ENCODE peak calls at places on chromosomes 13 and 19, in five cellular contexts. One of them, this sample, is unnamed.
A peak's percentile ranks its signal among the peaks of the same experiment; 100 is the strongest.

GRCh38 chr19:38663957-38664502 is 16.6 kb downstream of the ACTN4 start:
- DNase-seq in dorsolateral prefrontal cortex: peak; percentile 72
- DNase-seq in IMR-90: no peak
- DNase-seq in ovary: no peak
- DNase-seq in CD8-positive, alpha-beta T cell: no peak
- DNase-seq in this sample: no peak

GRCh38 chr19:18586311-18586710 is 2.3 kb upstream of the REX1BD start:
- DNase-seq in dorsolateral prefrontal cortex: no peak
- DNase-seq in IMR-90: no peak
- DNase-seq in ovary: no peak
- DNase-seq in CD8-positive, alpha-beta T cell: no peak
- DNase-seq in this sample: no peak

GRCh38 chr13:60627071-60627686 is 230.2 kb downstream of the TDRD3 start:
- DNase-seq in dorsolateral prefrontal cortex: no peak
- DNase-seq in IMR-90: peak; percentile 3
- DNase-seq in ovary: no peak
- DNase-seq in CD8-positive, alpha-beta T cell: no peak
- DNase-seq in this sample: no peak

GRCh38 chr19:1027953-1028902 is 1.8 kb downstream of the CNN2 start:
- DNase-seq in dorsolateral prefrontal cortex: no peak
- DNase-seq in IMR-90: peak; percentile 95
- DNase-seq in ovary: peak; percentile 85
- DNase-seq in CD8-positive, alpha-beta T cell: peak; percentile 83
- DNase-seq in this sample: peak; percentile 72

GRCh38 chr13:42377640-42378382 is 105.9 kb downstream of the AKAP11 start:
- DNase-seq in dorsolateral prefrontal cortex: no peak
- DNase-seq in IMR-90: no peak
- DNase-seq in ovary: no peak
- DNase-seq in CD8-positive, alpha-beta T cell: no peak
- DNase-seq in this sample: no peak

GRCh38 chr13:99380921-99381645 is 73.9 kb upstream of the GPR183 start:
- DNase-seq in dorsolateral prefrontal cortex: no peak
- DNase-seq in IMR-90: peak; percentile 7
- DNase-seq in ovary: no peak
- DNase-seq in CD8-positive, alpha-beta T cell: peak; percentile 79
- DNase-seq in this sample: peak; percentile 57

GRCh38 chr13:105597573-105597972 is 937.9 kb downstream of the EFNB2 start:
- DNase-seq in dorsolateral prefrontal cortex: no peak
- DNase-seq in IMR-90: no peak
- DNase-seq in ovary: no peak
- DNase-seq in CD8-positive, alpha-beta T cell: no peak
- DNase-seq in this sample: no peak

GRCh38 chr19:4294389-4294788 is 7.8 kb downstream of the TMIGD2 start:
- DNase-seq in dorsolateral prefrontal cortex: no peak
- DNase-seq in IMR-90: no peak
- DNase-seq in ovary: no peak
- DNase-seq in CD8-positive, alpha-beta T cell: no peak
- DNase-seq in this sample: no peak

GRCh38 chr19:43941209-43941608 is 6.1 kb upstream of the ZNF45 start:
- DNase-seq in dorsolateral prefrontal cortex: no peak
- DNase-seq in IMR-90: no peak
- DNase-seq in ovary: no peak
- DNase-seq in CD8-positive, alpha-beta T cell: no peak
- DNase-seq in this sample: no peak

GRCh38 chr13:34335662-34336007 is 517.7 kb downstream of the RFC3 start:
- DNase-seq in dorsolateral prefrontal cortex: no peak
- DNase-seq in IMR-90: no peak
- DNase-seq in ovary: no peak
- DNase-seq in CD8-positive, alpha-beta T cell: no peak
- DNase-seq in this sample: no peak

GRCh38 chr19:47608908-47609879 is at the start of gene BICRA:
- DNase-seq in dorsolateral prefrontal cortex: peak; percentile 67
- DNase-seq in IMR-90: peak; percentile 73
- DNase-seq in ovary: peak; percentile 85
- DNase-seq in CD8-positive, alpha-beta T cell: peak; percentile 90
- DNase-seq in this sample: peak; percentile 84

GRCh38 chr19:3440082-3440481 is 40.2 kb downstream of the SMIM24 start:
- DNase-seq in dorsolateral prefrontal cortex: no peak
- DNase-seq in IMR-90: no peak
- DNase-seq in ovary: no peak
- DNase-seq in CD8-positive, alpha-beta T cell: peak; percentile 65
- DNase-seq in this sample: peak; percentile 32

GRCh38 chr13:85228692-85229091 is 570.5 kb downstream of the SLITRK6 start:
- DNase-seq in dorsolateral prefrontal cortex: no peak
- DNase-seq in IMR-90: no peak
- DNase-seq in ovary: no peak
- DNase-seq in CD8-positive, alpha-beta T cell: no peak
- DNase-seq in this sample: no peak

GRCh38 chr13:47085346-47085745 is 188.5 kb upstream of the HTR2A start:
- DNase-seq in dorsolateral prefrontal cortex: no peak
- DNase-seq in IMR-90: peak; percentile 44
- DNase-seq in ovary: no peak
- DNase-seq in CD8-positive, alpha-beta T cell: no peak
- DNase-seq in this sample: no peak

GRCh38 chr19:38733241-38733492 is 11.1 kb downstream of the CAPN12 start:
- DNase-seq in dorsolateral prefrontal cortex: no peak
- DNase-seq in IMR-90: no peak
- DNase-seq in ovary: no peak
- DNase-seq in CD8-positive, alpha-beta T cell: no peak
- DNase-seq in this sample: no peak

GRCh38 chr19:1122972-1123363 is 19.2 kb downstream of the GPX4 start:
- DNase-seq in dorsolateral prefrontal cortex: no peak
- DNase-seq in IMR-90: peak; percentile 56
- DNase-seq in ovary: peak; percentile 64
- DNase-seq in CD8-positive, alpha-beta T cell: no peak
- DNase-seq in this sample: no peak

GRCh38 chr19:7969560-7969949 is 26.1 kb upstream of the TIMM44 start:
- DNase-seq in dorsolateral prefrontal cortex: no peak
- DNase-seq in IMR-90: no peak
- DNase-seq in ovary: no peak
- DNase-seq in CD8-positive, alpha-beta T cell: no peak
- DNase-seq in this sample: no peak

GRCh38 chr13:93625536-93625935 is 398.9 kb downstream of the GPC6 start:
- DNase-seq in dorsolateral prefrontal cortex: no peak
- DNase-seq in IMR-90: peak; percentile 10
- DNase-seq in ovary: no peak
- DNase-seq in CD8-positive, alpha-beta T cell: no peak
- DNase-seq in this sample: no peak

GRCh38 chr13:111359930-111360329 is 39.5 kb downstream of the TEX29 start:
- DNase-seq in dorsolateral prefrontal cortex: no peak
- DNase-seq in IMR-90: no peak
- DNase-seq in ovary: no peak
- DNase-seq in CD8-positive, alpha-beta T cell: no peak
- DNase-seq in this sample: no peak

DNA sequence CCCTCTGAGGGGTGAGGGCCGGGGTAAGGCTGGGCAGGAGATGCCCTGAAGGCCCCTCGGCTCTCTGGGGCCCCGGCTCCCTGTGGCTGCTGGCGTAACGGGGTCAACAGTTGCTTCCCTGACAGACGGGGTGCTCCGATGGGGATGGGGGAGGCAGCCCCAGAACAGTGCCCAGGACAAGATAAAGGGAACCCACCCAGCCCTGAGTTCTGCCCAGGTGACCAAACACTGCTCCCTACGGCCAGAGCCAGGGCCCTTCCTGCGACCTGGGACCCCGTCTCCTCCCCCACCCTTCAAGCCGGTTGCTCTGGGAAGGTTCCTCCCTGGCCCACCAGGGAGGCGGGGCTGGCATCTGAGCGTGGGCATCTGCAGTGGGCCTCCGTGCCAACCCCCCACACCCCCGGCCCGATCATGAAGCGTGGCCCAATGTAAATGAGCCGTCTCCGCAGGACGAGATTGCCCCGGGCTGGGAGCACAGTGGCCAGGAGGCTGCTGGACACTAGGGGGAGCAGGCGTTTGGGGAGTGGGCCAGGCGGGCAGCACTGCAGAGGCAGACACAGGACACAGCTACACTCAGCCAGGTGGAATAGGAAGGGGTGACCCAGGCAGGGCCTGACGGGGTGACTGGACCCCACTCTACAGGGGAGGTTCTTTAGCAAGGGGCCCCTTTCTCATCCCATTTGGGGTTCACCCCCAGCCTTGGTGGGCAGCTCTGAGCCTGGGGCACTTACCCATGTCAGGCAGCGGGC is 1.1 kb upstream of the NKPD1 start:
- DNase-seq in dorsolateral prefrontal cortex: no peak
- DNase-seq in IMR-90: peak; percentile 28
- DNase-seq in ovary: peak; percentile 53
- DNase-seq in CD8-positive, alpha-beta T cell: no peak
- DNase-seq in this sample: no peak
- TF ChIP-seq CTCF in dorsolateral prefrontal cortex: peak; percentile 38
- TF ChIP-seq CTCF in IMR-90: peak; percentile 64
- TF ChIP-seq CTCF in ovary: peak; percentile 16
- TF ChIP-seq CTCF in CD8-positive, alpha-beta T cell: no peak
- TF ChIP-seq CTCF in this sample: no peak

GRCh38 chr13:64278493-64278892 is 2862.8 kb upstream of the PCDH20 start:
- DNase-seq in dorsolateral prefrontal cortex: no peak
- DNase-seq in IMR-90: peak; percentile 78
- DNase-seq in ovary: no peak
- DNase-seq in CD8-positive, alpha-beta T cell: no peak
- DNase-seq in this sample: no peak
- H3K27ac ChIP-seq in dorsolateral prefrontal cortex: no peak overlapping the region
- H3K27ac ChIP-seq in IMR-90: no peak overlapping the region
- H3K27ac ChIP-seq in ovary: no peak overlapping the region
- H3K27ac ChIP-seq in CD8-positive, alpha-beta T cell: no peak overlapping the region
- H3K27ac ChIP-seq in this sample: no peak overlapping the region

DNA sequence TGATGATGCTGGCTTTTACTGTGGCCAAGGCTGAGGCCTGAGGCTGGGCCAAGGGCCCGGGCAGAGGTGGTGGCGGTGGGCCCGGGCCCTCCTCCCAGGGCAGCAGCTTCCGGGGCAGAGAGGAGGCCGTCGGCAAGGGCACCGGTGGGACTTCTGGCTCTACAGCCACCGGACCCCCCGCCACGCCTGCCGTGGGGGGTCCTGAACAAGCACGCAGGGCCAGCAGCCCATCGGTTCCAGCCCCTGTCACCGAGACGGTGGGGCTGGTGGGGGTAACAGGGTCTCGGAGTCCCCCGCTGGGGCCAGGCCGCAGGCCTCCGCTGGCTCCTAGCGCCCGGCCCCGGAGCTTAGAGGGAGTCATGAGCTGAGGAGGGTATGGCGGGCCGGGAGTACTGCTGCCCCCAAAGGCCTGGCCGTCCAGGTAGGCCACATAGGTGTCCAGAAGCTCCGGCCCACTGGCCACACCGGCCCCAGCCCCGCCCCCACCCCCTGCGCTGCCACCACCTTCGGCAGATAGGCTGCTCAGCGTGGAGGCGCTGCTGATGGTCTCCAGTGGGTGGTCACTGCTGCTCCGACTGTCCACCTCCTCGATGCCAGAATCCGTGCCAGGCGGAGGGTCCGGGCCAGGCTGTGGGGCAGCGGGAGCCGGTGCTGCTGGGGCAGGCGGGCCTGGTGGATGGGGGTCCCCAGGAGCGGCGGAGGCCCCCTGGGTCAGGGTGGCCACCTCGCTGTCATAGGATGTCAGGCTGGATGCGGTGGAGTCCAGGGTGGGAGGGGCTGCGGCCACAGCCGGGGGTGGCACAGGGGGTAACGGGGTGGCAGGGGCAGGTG is 17.3 kb downstream of the C19orf81 start:
- DNase-seq in dorsolateral prefrontal cortex: no peak
- DNase-seq in IMR-90: no peak
- DNase-seq in ovary: no peak
- DNase-seq in CD8-positive, alpha-beta T cell: no peak
- DNase-seq in this sample: no peak
- H3K27me3 ChIP-seq in dorsolateral prefrontal cortex: peaks cover 36% of the 10 kb centered on the region
- H3K27me3 ChIP-seq in IMR-90: peaks cover 52% of the 10 kb centered on the region
- H3K27me3 ChIP-seq in ovary: no peaks in the 10 kb centered on the region
- H3K27me3 ChIP-seq in CD8-positive, alpha-beta T cell: peaks cover 10% of the 10 kb centered on the region
- H3K27me3 ChIP-seq in this sample: peaks cover 73% of the 10 kb centered on the region

GRCh38 chr13:78603240-78603947 is at the start of gene POU4F1:
- DNase-seq in dorsolateral prefrontal cortex: no peak
- DNase-seq in IMR-90: peak; percentile 11
- DNase-seq in ovary: no peak
- DNase-seq in CD8-positive, alpha-beta T cell: no peak
- DNase-seq in this sample: no peak

GRCh38 chr13:78607409-78608253 is 4.3 kb upstream of the POU4F1 start:
- DNase-seq in dorsolateral prefrontal cortex: no peak
- DNase-seq in IMR-90: no peak
- DNase-seq in ovary: no peak
- DNase-seq in CD8-positive, alpha-beta T cell: no peak
- DNase-seq in this sample: no peak

GRCh38 chr13:78602561-78603239 is 652 bp downstream of the POU4F1 start:
- DNase-seq in dorsolateral prefrontal cortex: no peak
- DNase-seq in IMR-90: no peak
- DNase-seq in ovary: no peak
- DNase-seq in CD8-positive, alpha-beta T cell: no peak
- DNase-seq in this sample: no peak

GRCh38 chr13:78606471-78607408 is 3.4 kb upstream of the POU4F1 start:
- DNase-seq in dorsolateral prefrontal cortex: no peak
- DNase-seq in IMR-90: no peak
- DNase-seq in ovary: no peak
- DNase-seq in CD8-positive, alpha-beta T cell: no peak
- DNase-seq in this sample: no peak

GRCh38 chr13:78604782-78605611 is 1.6 kb upstream of the POU4F1 start:
- DNase-seq in dorsolateral prefrontal cortex: no peak
- DNase-seq in IMR-90: peak; percentile 8
- DNase-seq in ovary: no peak
- DNase-seq in CD8-positive, alpha-beta T cell: no peak
- DNase-seq in this sample: no peak
- TF ChIP-seq CTCF in dorsolateral prefrontal cortex: no peak
- TF ChIP-seq CTCF in IMR-90: no peak
- TF ChIP-seq CTCF in ovary: no peak
- TF ChIP-seq CTCF in CD8-positive, alpha-beta T cell: no peak
- TF ChIP-seq CTCF in this sample: no peak

DNA sequence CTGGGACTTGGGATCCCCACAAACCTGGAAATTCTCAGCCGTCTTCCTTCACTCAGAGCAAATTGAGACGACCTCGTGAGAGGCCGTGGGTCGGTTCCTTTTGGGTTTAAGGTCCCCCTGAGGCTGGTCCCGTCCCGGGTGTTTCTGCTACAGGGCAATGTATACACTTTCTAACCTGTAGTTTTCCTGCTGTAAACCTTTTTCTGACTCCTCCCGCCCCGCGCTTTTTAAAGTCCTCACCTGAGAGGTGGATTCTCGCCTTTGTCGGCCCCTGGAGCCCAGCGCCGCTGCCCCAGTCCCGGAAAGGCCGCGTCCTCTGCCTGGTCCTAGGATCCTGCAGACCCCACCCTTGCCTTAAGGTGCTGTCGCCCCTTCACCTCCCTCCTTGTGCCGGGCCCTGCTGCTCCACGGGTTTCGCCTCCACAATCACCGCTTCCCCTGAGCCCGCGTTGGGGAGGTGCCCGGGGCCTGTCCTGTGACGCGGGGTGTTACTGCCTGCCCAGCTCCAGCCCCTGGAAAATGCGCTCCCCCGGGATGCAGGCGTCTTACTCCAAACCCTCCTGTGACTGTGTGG is 391 bp downstream of the ZNF761 start:
- DNase-seq in dorsolateral prefrontal cortex: peak; percentile 17
- DNase-seq in IMR-90: peak; percentile 13
- DNase-seq in ovary: peak; percentile 27
- DNase-seq in CD8-positive, alpha-beta T cell: no peak
- DNase-seq in this sample: no peak
- H3K27ac ChIP-seq in dorsolateral prefrontal cortex: peak overlapping the region; percentile 29
- H3K27ac ChIP-seq in IMR-90: peak overlapping the region; percentile 57
- H3K27ac ChIP-seq in ovary: peak overlapping the region; percentile 55
- H3K27ac ChIP-seq in CD8-positive, alpha-beta T cell: peak overlapping the region; percentile 79
- H3K27ac ChIP-seq in this sample: peak overlapping the region; percentile 51

This sample was measured in CD4-positive, alpha-beta T cell.